ENCODE peak calls at places on chromosomes 16 and 17, in eight cellular contexts. One of them, this sample, is unnamed.

GRCh38 chr16:17414421-17414820 is 56.3 kb downstream of the XYLT1 start:
- DNase-seq in stromal cell of bone marrow: no peak
- DNase-seq in upper lobe of right lung: no peak
- DNase-seq in NCI-H2081: no peak
- DNase-seq in NCI-H146: no peak
- DNase-seq in naive B cell: peak
- DNase-seq in effector CD4-positive, alpha-beta T cell: no peak
- DNase-seq in CD8-positive, alpha-beta memory T cell: no peak
- DNase-seq in this sample: no peak

GRCh38 chr17:40333781-40334453 is 24.9 kb downstream of the RARA start:
- DNase-seq in stromal cell of bone marrow: no peak
- DNase-seq in upper lobe of right lung: no peak
- DNase-seq in NCI-H2081: no peak
- DNase-seq in NCI-H146: no peak
- DNase-seq in naive B cell: no peak
- DNase-seq in effector CD4-positive, alpha-beta T cell: no peak
- DNase-seq in CD8-positive, alpha-beta memory T cell: no peak
- DNase-seq in this sample: no peak

GRCh38 chr16:89409161-89409711 is 81.1 kb downstream of the ANKRD11 start:
- DNase-seq in stromal cell of bone marrow: no peak
- DNase-seq in upper lobe of right lung: no peak
- DNase-seq in NCI-H2081: no peak
- DNase-seq in NCI-H146: no peak
- DNase-seq in naive B cell: peak
- DNase-seq in effector CD4-positive, alpha-beta T cell: peak
- DNase-seq in CD8-positive, alpha-beta memory T cell: peak
- DNase-seq in this sample: peak

GRCh38 chr17:31588512-31588911 is 197.0 kb downstream of the RAB11FIP4 start:
- DNase-seq in stromal cell of bone marrow: no peak
- DNase-seq in upper lobe of right lung: no peak
- DNase-seq in NCI-H2081: no peak
- DNase-seq in NCI-H146: no peak
- DNase-seq in naive B cell: no peak
- DNase-seq in effector CD4-positive, alpha-beta T cell: no peak
- DNase-seq in CD8-positive, alpha-beta memory T cell: no peak
- DNase-seq in this sample: no peak

GRCh38 chr17:38701504-38702165 is 3.4 kb upstream of the MLLT6 start:
- DNase-seq in stromal cell of bone marrow: no peak
- DNase-seq in upper lobe of right lung: no peak
- DNase-seq in NCI-H2081: no peak
- DNase-seq in NCI-H146: peak
- DNase-seq in naive B cell: peak
- DNase-seq in effector CD4-positive, alpha-beta T cell: peak
- DNase-seq in CD8-positive, alpha-beta memory T cell: peak
- DNase-seq in this sample: peak

GRCh38 chr17:30788918-30789317 is 35.6 kb downstream of the CRLF3 start:
- DNase-seq in stromal cell of bone marrow: no peak
- DNase-seq in upper lobe of right lung: no peak
- DNase-seq in NCI-H2081: no peak
- DNase-seq in NCI-H146: no peak
- DNase-seq in naive B cell: no peak
- DNase-seq in effector CD4-positive, alpha-beta T cell: no peak
- DNase-seq in CD8-positive, alpha-beta memory T cell: no peak
- DNase-seq in this sample: no peak

GRCh38 chr17:1461193-1461944 is 5.3 kb upstream of the CRK start:
- DNase-seq in stromal cell of bone marrow: no peak
- DNase-seq in upper lobe of right lung: no peak
- DNase-seq in NCI-H2081: no peak
- DNase-seq in NCI-H146: no peak
- DNase-seq in naive B cell: no peak
- DNase-seq in effector CD4-positive, alpha-beta T cell: no peak
- DNase-seq in CD8-positive, alpha-beta memory T cell: no peak
- DNase-seq in this sample: no peak

GRCh38 chr16:3101018-3101840 is 2.1 kb upstream of the ZSCAN10 start:
- DNase-seq in stromal cell of bone marrow: no peak
- DNase-seq in upper lobe of right lung: no peak
- DNase-seq in NCI-H2081: no peak
- DNase-seq in NCI-H146: peak
- DNase-seq in naive B cell: peak
- DNase-seq in effector CD4-positive, alpha-beta T cell: peak
- DNase-seq in CD8-positive, alpha-beta memory T cell: peak
- DNase-seq in this sample: peak

GRCh38 chr16:47461598-47462266 is 601 bp downstream of the PHKB start:
- DNase-seq in stromal cell of bone marrow: peak
- DNase-seq in upper lobe of right lung: no peak
- DNase-seq in NCI-H2081: no peak
- DNase-seq in NCI-H146: peak
- DNase-seq in naive B cell: peak
- DNase-seq in effector CD4-positive, alpha-beta T cell: no peak
- DNase-seq in CD8-positive, alpha-beta memory T cell: no peak
- DNase-seq in this sample: no peak

GRCh38 chr17:20216853-20217252 is 207.7 kb downstream of the SPECC1 start:
- DNase-seq in stromal cell of bone marrow: no peak
- DNase-seq in upper lobe of right lung: no peak
- DNase-seq in NCI-H2081: no peak
- DNase-seq in NCI-H146: no peak
- DNase-seq in naive B cell: no peak
- DNase-seq in effector CD4-positive, alpha-beta T cell: no peak
- DNase-seq in CD8-positive, alpha-beta memory T cell: no peak
- DNase-seq in this sample: no peak

GRCh38 chr17:64133546-64134215 is 3.7 kb upstream of the ERN1 start:
- DNase-seq in stromal cell of bone marrow: no peak
- DNase-seq in upper lobe of right lung: no peak
- DNase-seq in NCI-H2081: peak
- DNase-seq in NCI-H146: peak
- DNase-seq in naive B cell: peak
- DNase-seq in effector CD4-positive, alpha-beta T cell: no peak
- DNase-seq in CD8-positive, alpha-beta memory T cell: no peak
- DNase-seq in this sample: peak

GRCh38 chr17:65191805-65192740 is 54.9 kb downstream of the RGS9 start:
- DNase-seq in stromal cell of bone marrow: no peak
- DNase-seq in upper lobe of right lung: no peak
- DNase-seq in NCI-H2081: no peak
- DNase-seq in NCI-H146: peak
- DNase-seq in naive B cell: no peak
- DNase-seq in effector CD4-positive, alpha-beta T cell: no peak
- DNase-seq in CD8-positive, alpha-beta memory T cell: no peak
- DNase-seq in this sample: no peak

GRCh38 chr17:78186689-78187595 is at the start of the genes AFMID and TK1:
- DNase-seq in stromal cell of bone marrow: peak
- DNase-seq in upper lobe of right lung: peak
- DNase-seq in NCI-H2081: peak
- DNase-seq in NCI-H146: peak
- DNase-seq in naive B cell: peak
- DNase-seq in effector CD4-positive, alpha-beta T cell: peak
- DNase-seq in CD8-positive, alpha-beta memory T cell: peak
- DNase-seq in this sample: peak

GRCh38 chr17:1053661-1054360 is 56.9 kb downstream of the TIMM22 start:
- DNase-seq in stromal cell of bone marrow: no peak
- DNase-seq in upper lobe of right lung: no peak
- DNase-seq in NCI-H2081: no peak
- DNase-seq in NCI-H146: no peak
- DNase-seq in naive B cell: no peak
- DNase-seq in effector CD4-positive, alpha-beta T cell: no peak
- DNase-seq in CD8-positive, alpha-beta memory T cell: no peak
- DNase-seq in this sample: no peak

GRCh38 chr17:78375401-78376079 is 2.9 kb upstream of the PGS1 start:
- DNase-seq in stromal cell of bone marrow: peak
- DNase-seq in upper lobe of right lung: peak
- DNase-seq in NCI-H2081: no peak
- DNase-seq in NCI-H146: no peak
- DNase-seq in naive B cell: no peak
- DNase-seq in effector CD4-positive, alpha-beta T cell: no peak
- DNase-seq in CD8-positive, alpha-beta memory T cell: no peak
- DNase-seq in this sample: no peak

GRCh38 chr17:38871247-38871991 is 1.6 kb downstream of the LASP1 start:
- DNase-seq in stromal cell of bone marrow: peak
- DNase-seq in upper lobe of right lung: peak
- DNase-seq in NCI-H2081: no peak
- DNase-seq in NCI-H146: peak
- DNase-seq in naive B cell: no peak
- DNase-seq in effector CD4-positive, alpha-beta T cell: peak
- DNase-seq in CD8-positive, alpha-beta memory T cell: peak
- DNase-seq in this sample: peak

GRCh38 chr16:75225678-75226515 is 7.1 kb downstream of the CTRB1 start:
- DNase-seq in stromal cell of bone marrow: no peak
- DNase-seq in upper lobe of right lung: no peak
- DNase-seq in NCI-H2081: no peak
- DNase-seq in NCI-H146: no peak
- DNase-seq in naive B cell: no peak
- DNase-seq in effector CD4-positive, alpha-beta T cell: no peak
- DNase-seq in CD8-positive, alpha-beta memory T cell: no peak
- DNase-seq in this sample: no peak

GRCh38 chr17:49952209-49952911 is 16.6 kb upstream of the DLX4 start:
- DNase-seq in stromal cell of bone marrow: peak
- DNase-seq in upper lobe of right lung: peak
- DNase-seq in NCI-H2081: peak
- DNase-seq in NCI-H146: peak
- DNase-seq in naive B cell: peak
- DNase-seq in effector CD4-positive, alpha-beta T cell: peak
- DNase-seq in CD8-positive, alpha-beta memory T cell: peak
- DNase-seq in this sample: peak

GRCh38 chr16:1156111-1156982 is 3.4 kb downstream of the CACNA1H start:
- DNase-seq in stromal cell of bone marrow: no peak
- DNase-seq in upper lobe of right lung: no peak
- DNase-seq in NCI-H2081: no peak
- DNase-seq in NCI-H146: no peak
- DNase-seq in naive B cell: no peak
- DNase-seq in effector CD4-positive, alpha-beta T cell: no peak
- DNase-seq in CD8-positive, alpha-beta memory T cell: no peak
- DNase-seq in this sample: no peak

GRCh38 chr17:36512641-36513040 is 22.0 kb downstream of the MYO19 start:
- DNase-seq in stromal cell of bone marrow: no peak
- DNase-seq in upper lobe of right lung: no peak
- DNase-seq in NCI-H2081: no peak
- DNase-seq in NCI-H146: no peak
- DNase-seq in naive B cell: no peak
- DNase-seq in effector CD4-positive, alpha-beta T cell: no peak
- DNase-seq in CD8-positive, alpha-beta memory T cell: no peak
- DNase-seq in this sample: no peak

GRCh38 chr16:49851468-49851787 is 4.5 kb downstream of the ZNF423 start:
- DNase-seq in stromal cell of bone marrow: no peak
- DNase-seq in upper lobe of right lung: no peak
- DNase-seq in NCI-H2081: no peak
- DNase-seq in NCI-H146: no peak
- DNase-seq in naive B cell: no peak
- DNase-seq in effector CD4-positive, alpha-beta T cell: no peak
- DNase-seq in CD8-positive, alpha-beta memory T cell: no peak
- DNase-seq in this sample: no peak

GRCh38 chr17:66725956-66726355 is 109.0 kb upstream of the CACNG5 start:
- DNase-seq in stromal cell of bone marrow: no peak
- DNase-seq in upper lobe of right lung: no peak
- DNase-seq in NCI-H2081: no peak
- DNase-seq in NCI-H146: peak
- DNase-seq in naive B cell: no peak
- DNase-seq in effector CD4-positive, alpha-beta T cell: no peak
- DNase-seq in CD8-positive, alpha-beta memory T cell: no peak
- DNase-seq in this sample: no peak

GRCh38 chr16:4342866-4343744 is 8.0 kb downstream of the PAM16 start:
- DNase-seq in stromal cell of bone marrow: no peak
- DNase-seq in upper lobe of right lung: peak
- DNase-seq in NCI-H2081: no peak
- DNase-seq in NCI-H146: no peak
- DNase-seq in naive B cell: no peak
- DNase-seq in effector CD4-positive, alpha-beta T cell: no peak
- DNase-seq in CD8-positive, alpha-beta memory T cell: no peak
- DNase-seq in this sample: no peak

GRCh38 chr17:78817123-78817522 is 23.5 kb downstream of the USP36 start:
- DNase-seq in stromal cell of bone marrow: no peak
- DNase-seq in upper lobe of right lung: no peak
- DNase-seq in NCI-H2081: no peak
- DNase-seq in NCI-H146: no peak
- DNase-seq in naive B cell: no peak
- DNase-seq in effector CD4-positive, alpha-beta T cell: peak
- DNase-seq in CD8-positive, alpha-beta memory T cell: peak
- DNase-seq in this sample: peak

GRCh38 chr17:3845361-3845753 is 689 bp downstream of the NCBP3 start:
- DNase-seq in stromal cell of bone marrow: no peak
- DNase-seq in upper lobe of right lung: no peak
- DNase-seq in NCI-H2081: no peak
- DNase-seq in NCI-H146: peak
- DNase-seq in naive B cell: no peak
- DNase-seq in effector CD4-positive, alpha-beta T cell: no peak
- DNase-seq in CD8-positive, alpha-beta memory T cell: peak
- DNase-seq in this sample: peak

GRCh38 chr17:79485399-79485985 is 125.4 kb downstream of the RBFOX3 start:
- DNase-seq in stromal cell of bone marrow: no peak
- DNase-seq in upper lobe of right lung: no peak
- DNase-seq in NCI-H2081: no peak
- DNase-seq in NCI-H146: no peak
- DNase-seq in naive B cell: no peak
- DNase-seq in effector CD4-positive, alpha-beta T cell: no peak
- DNase-seq in CD8-positive, alpha-beta memory T cell: no peak
- DNase-seq in this sample: no peak